ENCODE peak calls at places on chromosome 17, in seven cellular contexts. R is NCI-H187 treated with DMSO at 0.1 percent for 48 hours, S is AG20443, I is cardiac fibroblast, D is SK-N-SH, E is OCI-LY7, F is RWPE1. X is an unnamed sample.

GRCh38 chr17:17325816-17326215 is 22.6 kb downstream of the NT5M start:
- DNase-seq in R (no peak), E (no peak), I (no peak), S (peak), F (no peak), D (no peak), X (no peak)

GRCh38 chr17:51298508-51299371 is 38.4 kb downstream of the UTP18 start:
- DNase-seq in D (peak), E (peak), R (no peak), F (peak), I (peak), S (peak), X (peak)

GRCh38 chr17:18041776-18042175 is 2.6 kb downstream of the GID4 start:
- DNase-seq in S (peak), D (no peak), R (no peak), I (peak), E (no peak), F (peak), X (no peak)

GRCh38 chr17:33241390-33241789 is 51.7 kb downstream of the ASIC2 start:
- DNase-seq in R (no peak), S (peak), F (peak), I (peak), D (peak), E (no peak), X (no peak)

GRCh38 chr17:31564883-31565297 is 173.4 kb downstream of the RAB11FIP4 start:
- DNase-seq in F (no peak), R (no peak), S (peak), D (peak), I (peak), E (no peak), X (no peak)

GRCh38 chr17:29195465-29196081 is 15.4 kb upstream of the MYO18A start:
- DNase-seq in E (peak), R (no peak), D (no peak), I (no peak), F (no peak), S (no peak), X (no peak)

GRCh38 chr17:48637323-48638260 is 11.4 kb upstream of the HOXB9 start:
- DNase-seq in E (no peak), S (peak), I (peak), F (peak), R (no peak), D (no peak), X (no peak)

GRCh38 chr17:15967706-15968399 is 22.9 kb downstream of the ADORA2B start:
- DNase-seq in R (no peak), S (no peak), I (no peak), D (no peak), E (no peak), F (no peak), X (no peak)

GRCh38 chr17:69373069-69373468 is 41.4 kb upstream of the MAP2K6 start:
- DNase-seq in I (no peak), S (no peak), E (no peak), R (no peak), D (no peak), F (no peak), X (no peak)

GRCh38 chr17:14882131-14882530 is 383.0 kb downstream of the PMP22 start:
- DNase-seq in S (no peak), D (no peak), I (no peak), E (no peak), R (no peak), F (no peak), X (no peak)

GRCh38 chr17:73999246-73999645 is 204.2 kb upstream of the RPL38 start:
- DNase-seq in D (no peak), R (no peak), S (no peak), F (no peak), I (no peak), E (no peak), X (no peak)

GRCh38 chr17:3535253-3535995 is 22.2 kb downstream of the TRPV3 start:
- DNase-seq in D (peak), I (peak), E (peak), R (no peak), F (no peak), S (peak), X (peak)

GRCh38 chr17:78316867-78317816 is 42.7 kb downstream of the SOCS3 start:
- DNase-seq in D (peak), R (no peak), E (no peak), I (no peak), F (peak), S (no peak), X (no peak)

GRCh38 chr17:48804936-48805411 is 12.1 kb downstream of the TTLL6 start:
- DNase-seq in I (peak), D (peak), S (peak), E (peak), R (no peak), F (peak), X (peak)

GRCh38 chr17:50144845-50145531 is 5.5 kb downstream of the PPP1R9B start:
- DNase-seq in E (no peak), R (no peak), S (no peak), D (no peak), F (no peak), I (no peak), X (no peak)

GRCh38 chr17:72943826-72944689 is 148.4 kb downstream of the SLC39A11 start:
- DNase-seq in R (no peak), D (no peak), I (no peak), E (no peak), S (no peak), F (no peak), X (peak)

GRCh38 chr17:40475234-40476210 is 25.9 kb downstream of the TNS4 start:
- DNase-seq in S (no peak), D (no peak), I (no peak), R (no peak), F (no peak), E (no peak), X (no peak)

GRCh38 chr17:17712268-17712924 is 31.1 kb downstream of the RAI1 start:
- DNase-seq in S (peak), D (no peak), E (no peak), F (no peak), R (no peak), I (peak), X (no peak)

GRCh38 chr17:58315281-58315711 is 13.3 kb downstream of the TSPOAP1 start:
- DNase-seq in I (no peak), D (peak), R (no peak), S (no peak), F (no peak), E (no peak), X (no peak)

GRCh38 chr17:32929288-32929574 is 1.3 kb downstream of the TMEM98 start:
- DNase-seq in S (peak), D (peak), R (no peak), F (no peak), I (no peak), E (no peak), X (no peak)

GRCh38 chr17:65557349-65558310 is 3.8 kb downstream of the AXIN2 start:
- DNase-seq in S (peak), F (no peak), E (no peak), I (peak), R (no peak), D (no peak), X (no peak)

GRCh38 chr17:36463916-36464764 is 22.3 kb upstream of the ZNHIT3 start:
- DNase-seq in D (no peak), R (no peak), E (no peak), F (peak), I (peak), S (peak), X (no peak)

GRCh38 chr17:7233701-7234099 is 617 bp downstream of the DVL2 start:
- DNase-seq in S (no peak), E (no peak), F (no peak), R (no peak), I (no peak), D (no peak), X (no peak)

GRCh38 chr17:6496636-6497441 is 52.6 kb downstream of the PIMREG start:
- DNase-seq in S (no peak), I (no peak), R (no peak), F (no peak), D (no peak), E (peak), X (no peak)

GRCh38 chr17:83183951-83184506 is 104.6 kb downstream of the METRNL start:
- DNase-seq in D (no peak), E (no peak), I (no peak), S (no peak), R (no peak), F (no peak), X (no peak)

GRCh38 chr17:17122781-17123483 is 80.7 kb downstream of the MPRIP start:
- DNase-seq in R (no peak), F (no peak), I (no peak), E (peak), D (no peak), S (no peak), X (no peak)

GRCh38 chr17:81608082-81608481 is 28.8 kb downstream of the NPLOC4 start:
- DNase-seq in E (no peak), F (no peak), S (no peak), D (no peak), R (no peak), I (no peak), X (no peak)

GRCh38 chr17:71184716-71185115 is 936.1 kb upstream of the SOX9 start:
- DNase-seq in F (peak), E (no peak), R (no peak), S (peak), I (no peak), D (no peak), X (no peak)

GRCh38 chr17:17467021-17467420 is 9.8 kb upstream of the MED9 start:
- DNase-seq in R (no peak), I (no peak), F (no peak), E (no peak), D (no peak), S (no peak), X (no peak)

GRCh38 chr17:8056232-8056975 is 17.5 kb downstream of the ALOX15B start:
- DNase-seq in E (peak), R (no peak), F (no peak), D (no peak), S (peak), I (peak), X (no peak)

GRCh38 chr17:74610108-74610507 is 13.4 kb downstream of the CD300E start:
- DNase-seq in R (no peak), E (peak), S (no peak), F (no peak), I (no peak), D (no peak), X (no peak)

GRCh38 chr17:72205357-72205756 is 84.5 kb downstream of the SOX9 start:
- DNase-seq in E (no peak), F (no peak), I (no peak), S (no peak), R (no peak), D (no peak), X (no peak)

GRCh38 chr17:17235212-17236174 is 1.5 kb downstream of the FLCN start:
- DNase-seq in S (no peak), E (no peak), R (no peak), F (no peak), D (no peak), I (peak), X (no peak)